ENCODE peak calls at places on chromosomes 7 and 10, in ten cellular contexts. U is left ventricle myocardium inferior, H is gastrocnemius medialis, G is mammary epithelial cell, S is H9, Y is upper lobe of right lung, C is breast epithelium, B is HCT116, Z is endothelial cell of umbilical vein, T is SK-N-SH. I is an unnamed sample.

GRCh38 chr7:128908750-128909385 is 1.6 kb downstream of the KCP start:
- DNase-seq in U (no peak), H (no peak), G (no peak), S (peak), Y (peak), C (peak), B (no peak), Z (no peak), T (peak), I (no peak)

GRCh38 chr10:85786401-85786899 is 580.1 kb downstream of the GRID1 start:
- DNase-seq in U (no peak), H (no peak), G (no peak), S (peak), Y (no peak), C (no peak), B (peak), Z (no peak), T (peak), I (no peak)

GRCh38 chr7:130369831-130370230 is 10.5 kb upstream of the CPA1 start:
- DNase-seq in U (no peak), H (no peak), G (no peak), S (no peak), Y (no peak), C (no peak), B (no peak), Z (no peak), T (no peak), I (no peak)

GRCh38 chr7:100489824-100490223 is 6.1 kb downstream of the NYAP1 start:
- DNase-seq in U (no peak), H (no peak), G (peak), S (peak), Y (no peak), C (no peak), B (no peak), Z (no peak), T (peak), I (peak)

GRCh38 chr7:139673230-139673629 is 104.6 kb downstream of the HIPK2 start:
- DNase-seq in U (no peak), H (no peak), G (no peak), S (peak), Y (no peak), C (no peak), B (no peak), Z (no peak), T (peak), I (peak)

GRCh38 chr7:122652851-122653250 is 46.1 kb downstream of the RNF133 start:
- DNase-seq in U (no peak), H (no peak), G (no peak), S (no peak), Y (no peak), C (no peak), B (no peak), Z (peak), T (no peak), I (no peak)

GRCh38 chr7:145698526-145699262 is 417.9 kb upstream of the CNTNAP2 start:
- DNase-seq in U (no peak), H (no peak), G (no peak), S (no peak), Y (no peak), C (no peak), B (no peak), Z (no peak), T (no peak), I (no peak)

GRCh38 chr7:25369794-25370193 is 141.5 kb upstream of the NPVF start:
- DNase-seq in U (peak), H (no peak), G (no peak), S (no peak), Y (no peak), C (no peak), B (no peak), Z (no peak), T (no peak), I (no peak)

GRCh38 chr7:75951506-75951905 is 36.6 kb downstream of the POR start:
- DNase-seq in U (peak), H (peak), G (peak), S (no peak), Y (no peak), C (no peak), B (no peak), Z (no peak), T (peak), I (no peak)

GRCh38 chr7:16563281-16564022 is 36.8 kb downstream of the LRRC72 start:
- DNase-seq in U (no peak), H (no peak), G (no peak), S (no peak), Y (no peak), C (no peak), B (no peak), Z (peak), T (no peak), I (no peak)

GRCh38 chr10:124913167-124913566 is 28.8 kb upstream of the ZRANB1 start:
- DNase-seq in U (no peak), H (no peak), G (no peak), S (no peak), Y (no peak), C (peak), B (no peak), Z (no peak), T (no peak), I (no peak)

GRCh38 chr7:15035814-15036213 is 133.3 kb upstream of the DGKB start:
- DNase-seq in U (no peak), H (no peak), G (no peak), S (no peak), Y (no peak), C (no peak), B (no peak), Z (no peak), T (no peak), I (no peak)

GRCh38 chr10:8096931-8097330 is 42.4 kb downstream of the GATA3 start:
- DNase-seq in U (no peak), H (no peak), G (no peak), S (no peak), Y (no peak), C (no peak), B (no peak), Z (no peak), T (no peak), I (no peak)

GRCh38 chr10:94006591-94007550 is 13.1 kb downstream of the PLCE1 start:
- DNase-seq in U (no peak), H (no peak), G (no peak), S (no peak), Y (no peak), C (no peak), B (no peak), Z (no peak), T (no peak), I (no peak)

GRCh38 chr10:15642095-15642494 is 77.6 kb downstream of the ITGA8 start:
- DNase-seq in U (no peak), H (no peak), G (no peak), S (no peak), Y (no peak), C (no peak), B (no peak), Z (peak), T (no peak), I (no peak)

GRCh38 chr7:79529214-79529895 is 75.9 kb upstream of the MAGI2 start:
- DNase-seq in U (no peak), H (no peak), G (no peak), S (no peak), Y (no peak), C (no peak), B (no peak), Z (no peak), T (no peak), I (no peak)

GRCh38 chr7:88300401-88300800 is 6.3 kb downstream of the STEAP4 start:
- DNase-seq in U (no peak), H (no peak), G (no peak), S (no peak), Y (no peak), C (no peak), B (no peak), Z (no peak), T (no peak), I (no peak)

GRCh38 chr10:78971094-78971682 is 97.6 kb upstream of the ZMIZ1 start:
- DNase-seq in U (no peak), H (no peak), G (no peak), S (no peak), Y (no peak), C (no peak), B (no peak), Z (no peak), T (no peak), I (no peak)
- TF ChIP-seq CTCF in U (no peak), H (no peak), G (no peak), S (peak), Y (no peak), C (no peak), B (no peak), Z (no peak), T (no peak), I (no peak)

GRCh38 chr10:28679941-28680752 is 2.8 kb downstream of the BAMBI start:
- DNase-seq in U (no peak), H (no peak), G (peak), S (no peak), Y (no peak), C (no peak), B (no peak), Z (peak), T (peak), I (no peak)
- TF ChIP-seq CTCF in U (peak), H (no peak), G (peak), S (peak), Y (peak), C (peak), B (no peak), Z (peak), T (peak), I (peak)

DNA sequence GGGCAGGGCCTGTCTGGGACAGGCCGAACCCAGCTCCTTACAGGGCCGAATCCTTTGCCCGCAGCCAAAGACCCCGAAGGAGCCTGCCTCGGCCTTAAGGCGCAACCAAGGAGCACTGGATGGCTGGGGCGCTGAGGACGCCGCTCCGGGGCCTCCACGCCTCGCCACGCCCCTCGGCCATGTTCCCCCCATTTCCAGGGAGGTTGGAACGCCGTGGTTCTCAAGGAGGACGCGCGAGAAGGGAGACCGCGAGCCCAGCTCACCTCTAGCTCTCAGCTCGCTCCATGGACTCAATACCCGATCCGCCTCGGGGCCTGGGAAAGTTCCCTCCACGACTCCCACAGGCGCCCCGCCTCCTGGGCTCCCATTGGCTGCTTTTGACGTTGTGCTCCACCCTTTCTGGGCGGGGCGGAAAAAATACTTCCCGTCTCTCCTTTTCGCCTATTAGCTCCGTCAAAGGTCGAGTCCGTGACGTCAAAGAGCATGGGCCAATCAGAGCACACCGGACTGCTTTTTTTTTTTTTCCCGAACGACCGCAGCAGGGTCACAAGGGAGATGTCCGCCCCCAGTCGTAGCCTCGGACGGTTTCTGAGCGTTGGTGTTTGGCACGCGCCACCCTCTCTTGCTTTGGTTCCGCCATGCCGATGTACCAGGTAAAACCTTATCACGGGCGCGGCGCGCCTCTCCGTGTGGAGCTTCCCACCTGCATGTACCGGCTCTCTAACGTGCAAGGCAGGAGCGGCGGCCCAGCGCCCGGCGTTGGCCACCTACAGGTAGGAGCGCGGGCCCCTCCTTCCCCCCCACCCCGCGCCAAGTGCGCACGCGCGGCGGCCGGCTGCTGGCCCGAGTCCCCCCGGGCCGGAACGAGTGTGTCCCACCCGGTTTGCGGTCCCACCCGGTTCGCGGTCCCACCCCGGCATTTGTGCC is 305.7 kb downstream of the TYW1 start:
- DNase-seq in U (peak), H (peak), G (peak), S (peak), Y (peak), C (peak), B (peak), Z (peak), T (peak), I (peak)
- TF ChIP-seq CTCF in U (peak), H (peak), G (peak), S (peak), Y (peak), C (peak), B (peak), Z (peak), T (peak), I (no peak)

DNA sequence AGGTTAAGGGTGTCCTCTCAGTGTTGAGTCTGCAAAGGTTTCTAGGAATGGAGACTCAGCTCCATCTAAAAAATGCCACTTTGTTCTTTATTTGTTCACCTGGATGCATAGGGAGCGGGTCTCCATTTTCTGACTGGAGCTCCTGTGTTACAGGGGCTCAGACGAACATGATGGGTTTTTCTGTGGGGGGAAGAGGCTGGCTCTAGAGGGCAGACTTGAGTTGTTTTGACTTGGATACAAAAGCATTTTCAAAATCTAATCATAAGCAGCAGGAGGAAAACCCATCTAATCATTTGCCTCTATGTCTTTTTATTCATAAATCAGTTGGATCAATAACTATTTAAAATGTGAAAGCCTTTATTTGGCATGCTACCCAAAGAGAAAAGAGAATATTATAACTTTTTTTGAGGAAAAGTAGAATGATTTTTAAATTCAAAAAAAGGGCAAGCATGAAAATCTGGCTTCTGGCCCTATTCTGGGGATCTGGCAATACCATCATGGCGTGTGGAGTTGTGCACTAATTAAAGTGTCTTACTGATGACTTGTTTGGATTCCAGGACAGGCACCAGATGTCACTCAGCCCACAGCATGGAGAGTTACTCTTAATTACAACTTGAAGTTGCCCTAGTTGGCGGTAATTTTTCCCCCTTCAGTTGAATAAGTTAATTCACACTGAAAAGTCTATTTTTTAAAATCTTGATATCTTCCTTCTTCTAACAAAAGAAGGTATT is 594.9 kb downstream of the REEP3 start:
- DNase-seq in U (no peak), H (no peak), G (no peak), S (peak), Y (no peak), C (no peak), B (no peak), Z (peak), T (peak), I (peak)
- TF ChIP-seq CTCF in U (peak), H (no peak), G (peak), S (peak), Y (peak), C (no peak), B (peak), Z (peak), T (peak), I (peak)

GRCh38 chr7:150405584-150406310 is 26.6 kb downstream of the ZNF775 start:
- DNase-seq in U (no peak), H (no peak), G (no peak), S (peak), Y (no peak), C (no peak), B (no peak), Z (no peak), T (peak), I (peak)

GRCh38 chr7:150406311-150406564 is 27.1 kb downstream of the ZNF775 start:
- DNase-seq in U (no peak), H (no peak), G (no peak), S (no peak), Y (no peak), C (peak), B (no peak), Z (no peak), T (no peak), I (no peak)

GRCh38 chr7:150404172-150404784 is 25.1 kb downstream of the ZNF775 start:
- DNase-seq in U (no peak), H (no peak), G (no peak), S (no peak), Y (no peak), C (peak), B (no peak), Z (peak), T (no peak), I (peak)

GRCh38 chr7:150403376-150404171 is 24.4 kb downstream of the ZNF775 start:
- DNase-seq in U (no peak), H (no peak), G (no peak), S (peak), Y (peak), C (peak), B (no peak), Z (no peak), T (no peak), I (no peak)

DNA sequence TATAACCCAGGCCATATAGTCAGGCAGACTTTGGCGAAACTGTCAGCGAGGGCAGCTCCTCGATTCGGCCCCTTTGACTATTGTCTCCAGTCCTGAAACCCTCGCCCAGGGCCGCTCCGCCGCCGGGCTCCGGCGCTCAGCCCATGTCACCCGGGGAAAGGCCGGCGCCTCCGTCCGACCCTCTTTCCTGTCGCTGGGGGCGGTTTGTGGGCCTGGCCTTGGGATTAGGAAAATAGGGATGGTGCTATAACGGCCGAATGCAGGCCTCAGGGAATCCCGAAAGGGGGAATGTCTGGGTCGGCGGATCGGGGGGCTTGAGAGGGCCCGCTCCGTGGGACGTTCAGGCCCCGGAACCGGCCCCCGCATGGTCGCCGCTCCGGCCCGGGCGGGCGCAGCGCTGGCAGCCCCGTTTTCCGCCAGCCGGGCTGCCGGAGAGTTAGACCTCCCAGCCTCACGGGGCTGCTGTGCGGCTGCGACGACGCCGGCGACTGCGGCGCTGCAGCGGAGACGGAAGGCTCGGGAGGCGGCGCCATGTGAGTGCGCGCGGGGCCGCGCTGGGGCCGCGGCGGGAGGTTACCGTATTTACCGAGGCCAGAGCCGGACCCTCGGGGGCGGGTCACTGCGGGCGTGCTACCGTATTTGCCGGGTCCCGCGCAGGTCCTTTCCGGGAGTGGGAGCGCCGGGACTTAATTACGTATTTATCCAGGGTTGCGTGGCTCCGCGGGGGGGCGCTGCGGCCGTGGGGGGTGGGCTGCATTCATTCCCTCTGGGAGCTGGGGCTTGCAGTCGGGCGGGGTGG is 25.9 kb downstream of the ZNF775 start:
- DNase-seq in U (peak), H (peak), G (peak), S (peak), Y (peak), C (peak), B (peak), Z (peak), T (peak), I (peak)
- TF ChIP-seq CTCF in U (peak), H (peak), G (peak), S (no peak), Y (peak), C (no peak), B (no peak), Z (peak), T (peak), I (peak)

I was measured in GM13977.